ENCODE peak calls at places on chromosomes 12 and 14, in four cellular contexts. A is HFF-Myc, H is Calu3, R is foreskin fibroblast. X is an unnamed sample.

GRCh38 chr14:81268016-81268416 is 47.3 kb upstream of the GTF2A1 start:
- DNase-seq in R (no peak), H (no peak), A (no peak), X (no peak)

GRCh38 chr12:48194780-48195179 is 8.3 kb downstream of the OR10AD1 start:
- DNase-seq in A (no peak), R (peak), H (no peak), X (no peak)

GRCh38 chr12:96034631-96035282 is 630 bp downstream of the LTA4H start:
- DNase-seq in R (peak), H (peak), A (no peak), X (peak)

GRCh38 chr12:125185311-125185739 is 120.1 kb downstream of the AACS start:
- DNase-seq in H (no peak), R (no peak), A (no peak), X (no peak)

GRCh38 chr14:75566321-75566720 is 12.1 kb upstream of the FLVCR2 start:
- DNase-seq in A (no peak), H (no peak), R (no peak), X (no peak)

GRCh38 chr12:10618338-10618987 is 5.1 kb upstream of the MAGOHB start:
- DNase-seq in R (peak), H (no peak), A (no peak), X (no peak)

GRCh38 chr12:46608431-46609280 is 217.1 kb downstream of the SLC38A4 start:
- DNase-seq in A (peak), R (peak), H (no peak), X (no peak)

GRCh38 chr12:3342051-3342450 is 149.0 kb upstream of the PRMT8 start:
- DNase-seq in H (peak), A (peak), R (peak), X (peak)

GRCh38 chr12:98645572-98646067 is 530 bp downstream of the APAF1 start:
- DNase-seq in H (peak), A (no peak), R (no peak), X (no peak)

GRCh38 chr12:51351913-51352532 is 5.5 kb upstream of the CELA1 start:
- DNase-seq in A (no peak), H (peak), R (peak), X (peak)
- TF ChIP-seq CTCF in A (peak), H (peak), R (peak), X (peak)

GRCh38 chr14:33847066-33847465 is 103.8 kb downstream of the EGLN3 start:
- DNase-seq in A (no peak), H (no peak), R (no peak), X (no peak)

GRCh38 chr14:33849455-33849801 is 101.4 kb downstream of the EGLN3 start:
- DNase-seq in H (no peak), A (no peak), R (no peak), X (no peak)

GRCh38 chr14:33850826-33851225 is 100.0 kb downstream of the EGLN3 start:
- DNase-seq in H (no peak), R (no peak), A (no peak), X (no peak)

GRCh38 chr14:33848009-33848408 is 102.9 kb downstream of the EGLN3 start:
- DNase-seq in A (no peak), R (no peak), H (no peak), X (no peak)

GRCh38 chr14:33848706-33849454 is 102.0 kb downstream of the EGLN3 start:
- DNase-seq in R (no peak), H (peak), A (peak), X (peak)
- TF ChIP-seq CTCF in R (peak), H (peak), A (peak), X (peak)

GRCh38 chr12:113820842-113821241 is 145.3 kb downstream of the RBM19 start:
- DNase-seq in A (no peak), R (no peak), H (no peak), X (no peak)

GRCh38 chr12:113818278-113818677 is 147.8 kb downstream of the RBM19 start:
- DNase-seq in A (no peak), H (no peak), R (no peak), X (no peak)

GRCh38 chr12:113820310-113820709 is 145.8 kb downstream of the RBM19 start:
- DNase-seq in A (no peak), R (no peak), H (no peak), X (no peak)

GRCh38 chr12:113819495-113819894 is 146.6 kb downstream of the RBM19 start:
- DNase-seq in H (no peak), R (no peak), A (no peak), X (no peak)

DNA sequence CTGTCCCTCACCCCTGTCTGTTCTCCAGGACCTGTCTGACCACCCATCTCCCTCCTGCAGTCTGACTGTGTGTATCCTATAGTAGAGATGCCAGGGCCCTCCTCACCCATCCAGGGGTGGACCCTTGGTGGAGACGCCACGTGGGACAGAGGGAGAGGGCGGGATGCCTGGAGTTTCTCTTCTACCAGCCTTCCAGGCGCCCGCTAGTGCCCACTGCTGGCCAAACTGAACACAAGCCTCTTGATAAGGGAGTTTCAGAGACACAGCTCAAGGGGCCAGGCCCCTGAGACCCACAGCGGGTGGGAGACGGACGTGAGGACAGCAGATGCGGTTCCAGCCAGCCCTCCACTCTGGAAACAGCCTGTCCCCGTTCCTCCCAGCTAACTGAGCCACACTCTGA is 147.3 kb downstream of the RBM19 start:
- DNase-seq in H (peak), R (peak), A (no peak), X (peak)
- TF ChIP-seq CTCF in H (peak), R (peak), A (peak), X (peak)

DNA sequence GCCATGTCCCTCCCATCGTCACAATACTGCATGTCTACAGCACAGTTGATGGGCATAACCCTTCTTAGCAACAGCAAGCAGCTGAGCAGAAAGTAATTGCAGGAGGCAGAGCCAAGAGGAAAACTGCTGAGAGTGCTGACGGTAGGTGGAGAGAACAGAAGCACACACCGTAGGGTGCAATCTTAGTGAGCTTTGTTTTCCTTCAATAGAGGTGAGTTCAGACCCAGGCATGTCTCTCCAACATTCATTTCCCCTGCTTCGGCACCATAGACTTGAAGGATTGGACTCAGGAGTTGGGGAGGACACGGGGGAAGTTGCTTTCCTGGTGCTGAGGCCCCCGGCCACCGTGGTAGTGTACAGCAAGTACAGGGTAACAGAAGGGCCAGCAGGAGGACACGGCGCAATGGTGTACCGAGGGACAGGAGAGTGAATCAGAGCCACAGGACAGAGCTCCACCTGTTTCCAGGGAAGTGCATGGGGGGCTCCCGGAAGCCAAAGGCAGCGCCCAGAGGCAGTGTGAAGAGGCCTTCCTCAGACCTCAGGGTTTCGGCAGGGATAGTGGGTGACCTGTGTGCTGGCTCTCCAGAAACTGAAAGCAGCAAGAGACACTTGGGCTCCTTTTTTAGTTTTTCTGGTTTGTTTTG is 36.3 kb upstream of the SINHCAF start:
- DNase-seq in H (peak), R (no peak), A (no peak), X (no peak)
- TF ChIP-seq CTCF in H (no peak), R (no peak), A (no peak), X (peak)

GRCh38 chr12:49615725-49616124 is 7.6 kb upstream of the PRPF40B start:
- DNase-seq in H (no peak), R (no peak), A (peak), X (no peak)

GRCh38 chr12:49612210-49612609 is 6.8 kb upstream of the FAM186B start:
- DNase-seq in H (no peak), R (no peak), A (no peak), X (no peak)

GRCh38 chr12:49609059-49609874 is 3.8 kb upstream of the FAM186B start:
- DNase-seq in H (no peak), A (no peak), R (no peak), X (no peak)

GRCh38 chr12:49609875-49610154 is 4.4 kb upstream of the FAM186B start:
- DNase-seq in A (peak), H (no peak), R (no peak), X (no peak)
- TF ChIP-seq CTCF in A (peak), H (no peak), R (no peak), X (no peak)

GRCh38 chr12:116882742-116883141 is 1.5 kb upstream of the HRK start:
- DNase-seq in A (no peak), R (no peak), H (no peak), X (no peak)
- TF ChIP-seq CTCF in A (peak), R (peak), H (no peak), X (peak)

GRCh38 chr14:97180304-97181200 is 383.4 kb downstream of the VRK1 start:
- DNase-seq in H (no peak), R (peak), A (no peak), X (no peak)
- TF ChIP-seq CTCF in H (no peak), R (peak), A (no peak), X (no peak)

X was measured in neural crest cell.